ENCODE peak calls at places on chromosomes 11 and 22, in seven cellular contexts. One of them, this sample, is unnamed.
A peak's percentile ranks its signal among the peaks of the same experiment; 100 is the strongest.

GRCh38 chr22:21823740-21824438 is 43.6 kb downstream of the MAPK1 start:
- DNase-seq in activated CD8-positive, alpha-beta T cell treated with anti-CD3 and anti-CD28 coated beads for 36 hours: no peak
- DNase-seq in natural killer cell: no peak
- DNase-seq in HCT116: no peak
- DNase-seq in cardiac fibroblast: peak; percentile 27
- DNase-seq in brain microvascular endothelial cell: peak; percentile 33
- DNase-seq in neural crest cell: no peak
- DNase-seq in this sample: no peak

GRCh38 chr11:2314525-2315394 is 12.9 kb downstream of the TSPAN32 start:
- DNase-seq in brain microvascular endothelial cell: peak; percentile 19
- DNase-seq in neural crest cell: no peak
- DNase-seq in cardiac fibroblast: peak; percentile 99
- DNase-seq in HCT116: no peak
- DNase-seq in natural killer cell: peak; percentile 13
- DNase-seq in activated CD8-positive, alpha-beta T cell treated with anti-CD3 and anti-CD28 coated beads for 36 hours: no peak
- DNase-seq in this sample: no peak

GRCh38 chr22:30697975-30698374 is 3.3 kb downstream of the OSBP2 start:
- DNase-seq in cardiac fibroblast: no peak
- DNase-seq in brain microvascular endothelial cell: no peak
- DNase-seq in HCT116: no peak
- DNase-seq in activated CD8-positive, alpha-beta T cell treated with anti-CD3 and anti-CD28 coated beads for 36 hours: no peak
- DNase-seq in natural killer cell: no peak
- DNase-seq in neural crest cell: no peak
- DNase-seq in this sample: no peak

GRCh38 chr11:17550455-17551346 is 3.6 kb downstream of the OTOG start:
- DNase-seq in brain microvascular endothelial cell: no peak
- DNase-seq in neural crest cell: no peak
- DNase-seq in natural killer cell: no peak
- DNase-seq in activated CD8-positive, alpha-beta T cell treated with anti-CD3 and anti-CD28 coated beads for 36 hours: peak; percentile 20
- DNase-seq in cardiac fibroblast: no peak
- DNase-seq in HCT116: no peak
- DNase-seq in this sample: no peak

GRCh38 chr22:41688365-41689211 is at the start of gene SNU13:
- DNase-seq in cardiac fibroblast: peak; percentile 94
- DNase-seq in HCT116: peak; percentile 77
- DNase-seq in neural crest cell: peak; percentile 75
- DNase-seq in brain microvascular endothelial cell: peak; percentile 84
- DNase-seq in natural killer cell: peak; percentile 85
- DNase-seq in activated CD8-positive, alpha-beta T cell treated with anti-CD3 and anti-CD28 coated beads for 36 hours: peak; percentile 95
- DNase-seq in this sample: peak; percentile 61

GRCh38 chr11:61349189-61349751 is 12.4 kb downstream of the CYB561A3 start:
- DNase-seq in cardiac fibroblast: no peak
- DNase-seq in neural crest cell: no peak
- DNase-seq in activated CD8-positive, alpha-beta T cell treated with anti-CD3 and anti-CD28 coated beads for 36 hours: no peak
- DNase-seq in natural killer cell: no peak
- DNase-seq in brain microvascular endothelial cell: no peak
- DNase-seq in HCT116: no peak
- DNase-seq in this sample: no peak

GRCh38 chr11:74871037-74871436 is 77.9 kb downstream of the XRRA1 start:
- DNase-seq in cardiac fibroblast: no peak
- DNase-seq in brain microvascular endothelial cell: no peak
- DNase-seq in natural killer cell: no peak
- DNase-seq in neural crest cell: no peak
- DNase-seq in activated CD8-positive, alpha-beta T cell treated with anti-CD3 and anti-CD28 coated beads for 36 hours: no peak
- DNase-seq in HCT116: no peak
- DNase-seq in this sample: no peak

GRCh38 chr11:120343429-120343828 is 7.2 kb downstream of the ARHGEF12 start:
- DNase-seq in brain microvascular endothelial cell: no peak
- DNase-seq in HCT116: no peak
- DNase-seq in neural crest cell: no peak
- DNase-seq in cardiac fibroblast: no peak
- DNase-seq in natural killer cell: no peak
- DNase-seq in activated CD8-positive, alpha-beta T cell treated with anti-CD3 and anti-CD28 coated beads for 36 hours: peak; percentile 12
- DNase-seq in this sample: no peak

GRCh38 chr11:86740628-86741488 is 59.5 kb upstream of the PRSS23 start:
- DNase-seq in activated CD8-positive, alpha-beta T cell treated with anti-CD3 and anti-CD28 coated beads for 36 hours: peak; percentile 39
- DNase-seq in neural crest cell: no peak
- DNase-seq in brain microvascular endothelial cell: peak; percentile 95
- DNase-seq in natural killer cell: no peak
- DNase-seq in cardiac fibroblast: peak; percentile 97
- DNase-seq in HCT116: peak; percentile 89
- DNase-seq in this sample: peak; percentile 86

GRCh38 chr11:83835423-83835822 is 549.3 kb upstream of the CCDC90B start:
- DNase-seq in HCT116: no peak
- DNase-seq in brain microvascular endothelial cell: no peak
- DNase-seq in natural killer cell: no peak
- DNase-seq in neural crest cell: no peak
- DNase-seq in cardiac fibroblast: no peak
- DNase-seq in activated CD8-positive, alpha-beta T cell treated with anti-CD3 and anti-CD28 coated beads for 36 hours: no peak
- DNase-seq in this sample: no peak

GRCh38 chr11:115269193-115269592 is 235.0 kb downstream of the CADM1 start:
- DNase-seq in brain microvascular endothelial cell: no peak
- DNase-seq in neural crest cell: no peak
- DNase-seq in HCT116: no peak
- DNase-seq in activated CD8-positive, alpha-beta T cell treated with anti-CD3 and anti-CD28 coated beads for 36 hours: no peak
- DNase-seq in natural killer cell: no peak
- DNase-seq in cardiac fibroblast: no peak
- DNase-seq in this sample: no peak

GRCh38 chr11:118229274-118229847 is 4.5 kb upstream of the JAML start:
- DNase-seq in cardiac fibroblast: no peak
- DNase-seq in natural killer cell: no peak
- DNase-seq in HCT116: no peak
- DNase-seq in neural crest cell: no peak
- DNase-seq in brain microvascular endothelial cell: no peak
- DNase-seq in activated CD8-positive, alpha-beta T cell treated with anti-CD3 and anti-CD28 coated beads for 36 hours: no peak
- DNase-seq in this sample: no peak

GRCh38 chr11:43278302-43278956 is 33.4 kb upstream of the API5 start:
- DNase-seq in activated CD8-positive, alpha-beta T cell treated with anti-CD3 and anti-CD28 coated beads for 36 hours: no peak
- DNase-seq in neural crest cell: no peak
- DNase-seq in HCT116: peak; percentile 33
- DNase-seq in cardiac fibroblast: peak; percentile 37
- DNase-seq in natural killer cell: no peak
- DNase-seq in brain microvascular endothelial cell: peak; percentile 9
- DNase-seq in this sample: no peak

DNA sequence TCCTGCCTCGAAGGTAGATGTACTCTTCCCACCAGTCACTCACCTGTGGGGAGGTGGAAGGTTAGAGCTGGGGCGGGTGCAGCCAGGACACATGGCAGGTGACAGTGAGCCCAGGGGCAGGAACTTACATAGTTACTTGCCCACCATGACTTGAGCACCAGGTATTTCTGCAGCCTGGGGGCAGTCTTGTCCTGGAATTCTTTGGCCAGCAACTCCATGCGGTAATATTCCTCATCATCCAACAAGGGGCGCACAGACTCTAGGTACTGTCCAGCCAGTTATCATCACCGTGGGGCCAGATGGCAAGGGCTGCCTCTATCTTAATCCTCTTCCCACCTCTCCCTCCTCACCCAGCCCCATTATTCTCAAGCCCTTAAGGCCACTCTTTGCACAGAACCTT is 2.2 kb downstream of the CPT1B start:
- DNase-seq in cardiac fibroblast: peak; percentile 63
- DNase-seq in HCT116: peak; percentile 52
- DNase-seq in neural crest cell: peak; percentile 22
- DNase-seq in natural killer cell: no peak
- DNase-seq in brain microvascular endothelial cell: peak; percentile 12
- DNase-seq in activated CD8-positive, alpha-beta T cell treated with anti-CD3 and anti-CD28 coated beads for 36 hours: no peak
- DNase-seq in this sample: peak; percentile 10
- TF ChIP-seq CTCF in cardiac fibroblast: peak; percentile 15
- TF ChIP-seq CTCF in HCT116: peak; percentile 69
- TF ChIP-seq CTCF in neural crest cell: peak; percentile 35
- TF ChIP-seq CTCF in natural killer cell: no peak
- TF ChIP-seq CTCF in brain microvascular endothelial cell: peak; percentile 67
- TF ChIP-seq CTCF in activated CD8-positive, alpha-beta T cell treated with anti-CD3 and anti-CD28 coated beads for 36 hours: no peak
- TF ChIP-seq CTCF in this sample: peak; percentile 44

DNA sequence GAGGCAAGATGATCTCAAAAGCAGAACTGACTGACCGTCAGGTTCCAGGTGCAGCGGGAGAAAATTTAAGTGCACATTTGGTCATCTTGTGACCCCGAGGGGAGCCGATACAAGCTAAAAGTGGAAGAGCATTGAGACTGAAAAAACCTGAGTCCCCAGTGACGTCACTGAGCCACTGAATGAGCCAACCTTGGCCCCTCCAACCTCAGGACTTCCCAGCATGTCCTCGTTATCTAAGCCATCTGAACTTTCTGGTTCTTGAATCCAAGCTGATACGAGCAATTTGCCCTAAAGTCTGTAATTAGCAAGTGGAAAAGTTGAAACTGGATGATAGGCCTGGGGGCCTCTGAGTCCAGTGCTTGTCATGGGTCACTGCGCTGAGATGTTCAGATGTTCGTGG is 51.1 kb upstream of the ISX start:
- DNase-seq in activated CD8-positive, alpha-beta T cell treated with anti-CD3 and anti-CD28 coated beads for 36 hours: no peak
- DNase-seq in neural crest cell: no peak
- DNase-seq in natural killer cell: no peak
- DNase-seq in HCT116: no peak
- DNase-seq in cardiac fibroblast: no peak
- DNase-seq in brain microvascular endothelial cell: no peak
- DNase-seq in this sample: no peak
- TF ChIP-seq CTCF in activated CD8-positive, alpha-beta T cell treated with anti-CD3 and anti-CD28 coated beads for 36 hours: no peak
- TF ChIP-seq CTCF in neural crest cell: no peak
- TF ChIP-seq CTCF in natural killer cell: no peak
- TF ChIP-seq CTCF in HCT116: no peak
- TF ChIP-seq CTCF in cardiac fibroblast: no peak
- TF ChIP-seq CTCF in brain microvascular endothelial cell: no peak
- TF ChIP-seq CTCF in this sample: no peak

DNA sequence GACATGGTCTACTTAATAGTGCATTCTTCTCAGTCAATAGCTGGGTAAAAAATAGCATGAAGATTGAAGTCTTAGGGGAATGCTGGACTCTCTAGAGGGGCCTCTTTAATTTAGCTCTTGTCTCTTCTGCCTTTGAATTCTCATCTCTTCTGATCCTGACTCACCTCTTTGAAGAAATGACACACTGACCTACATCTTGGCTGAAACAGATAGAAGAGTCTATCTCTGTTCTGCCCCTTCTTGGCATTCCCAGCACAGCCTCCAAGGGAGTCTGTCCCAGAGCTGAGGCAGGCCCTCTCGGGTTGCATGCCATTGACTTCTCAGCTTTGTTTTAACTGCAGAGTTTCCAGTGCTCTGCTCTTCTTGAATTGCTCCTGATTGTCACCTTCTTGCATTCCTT is 55.7 kb downstream of the PTPRJ start:
- DNase-seq in activated CD8-positive, alpha-beta T cell treated with anti-CD3 and anti-CD28 coated beads for 36 hours: no peak
- DNase-seq in brain microvascular endothelial cell: no peak
- DNase-seq in cardiac fibroblast: no peak
- DNase-seq in neural crest cell: no peak
- DNase-seq in HCT116: no peak
- DNase-seq in natural killer cell: no peak
- DNase-seq in this sample: no peak
- TF ChIP-seq CTCF in activated CD8-positive, alpha-beta T cell treated with anti-CD3 and anti-CD28 coated beads for 36 hours: no peak
- TF ChIP-seq CTCF in brain microvascular endothelial cell: no peak
- TF ChIP-seq CTCF in cardiac fibroblast: no peak
- TF ChIP-seq CTCF in neural crest cell: no peak
- TF ChIP-seq CTCF in HCT116: no peak
- TF ChIP-seq CTCF in natural killer cell: no peak
- TF ChIP-seq CTCF in this sample: no peak

GRCh38 chr11:131248588-131248987 is 121.8 kb upstream of the NTM start:
- DNase-seq in brain microvascular endothelial cell: no peak
- DNase-seq in cardiac fibroblast: no peak
- DNase-seq in HCT116: no peak
- DNase-seq in neural crest cell: no peak
- DNase-seq in activated CD8-positive, alpha-beta T cell treated with anti-CD3 and anti-CD28 coated beads for 36 hours: no peak
- DNase-seq in natural killer cell: no peak
- DNase-seq in this sample: no peak

GRCh38 chr11:131246156-131246555 is 124.3 kb upstream of the NTM start:
- DNase-seq in HCT116: no peak
- DNase-seq in activated CD8-positive, alpha-beta T cell treated with anti-CD3 and anti-CD28 coated beads for 36 hours: no peak
- DNase-seq in neural crest cell: no peak
- DNase-seq in brain microvascular endothelial cell: no peak
- DNase-seq in cardiac fibroblast: no peak
- DNase-seq in natural killer cell: no peak
- DNase-seq in this sample: no peak

GRCh38 chr11:131242616-131243015 is 127.8 kb upstream of the NTM start:
- DNase-seq in cardiac fibroblast: no peak
- DNase-seq in brain microvascular endothelial cell: no peak
- DNase-seq in HCT116: no peak
- DNase-seq in activated CD8-positive, alpha-beta T cell treated with anti-CD3 and anti-CD28 coated beads for 36 hours: no peak
- DNase-seq in neural crest cell: no peak
- DNase-seq in natural killer cell: no peak
- DNase-seq in this sample: no peak

GRCh38 chr11:131246589-131247164 is 123.7 kb upstream of the NTM start:
- DNase-seq in brain microvascular endothelial cell: no peak
- DNase-seq in HCT116: no peak
- DNase-seq in neural crest cell: peak; percentile 49
- DNase-seq in natural killer cell: no peak
- DNase-seq in activated CD8-positive, alpha-beta T cell treated with anti-CD3 and anti-CD28 coated beads for 36 hours: peak; percentile 21
- DNase-seq in cardiac fibroblast: no peak
- DNase-seq in this sample: no peak
- TF ChIP-seq CTCF in brain microvascular endothelial cell: peak; percentile 75
- TF ChIP-seq CTCF in HCT116: peak; percentile 36
- TF ChIP-seq CTCF in neural crest cell: peak; percentile 76
- TF ChIP-seq CTCF in natural killer cell: no peak
- TF ChIP-seq CTCF in activated CD8-positive, alpha-beta T cell treated with anti-CD3 and anti-CD28 coated beads for 36 hours: peak; percentile 29
- TF ChIP-seq CTCF in cardiac fibroblast: peak; percentile 6
- TF ChIP-seq CTCF in this sample: peak; percentile 36

DNA sequence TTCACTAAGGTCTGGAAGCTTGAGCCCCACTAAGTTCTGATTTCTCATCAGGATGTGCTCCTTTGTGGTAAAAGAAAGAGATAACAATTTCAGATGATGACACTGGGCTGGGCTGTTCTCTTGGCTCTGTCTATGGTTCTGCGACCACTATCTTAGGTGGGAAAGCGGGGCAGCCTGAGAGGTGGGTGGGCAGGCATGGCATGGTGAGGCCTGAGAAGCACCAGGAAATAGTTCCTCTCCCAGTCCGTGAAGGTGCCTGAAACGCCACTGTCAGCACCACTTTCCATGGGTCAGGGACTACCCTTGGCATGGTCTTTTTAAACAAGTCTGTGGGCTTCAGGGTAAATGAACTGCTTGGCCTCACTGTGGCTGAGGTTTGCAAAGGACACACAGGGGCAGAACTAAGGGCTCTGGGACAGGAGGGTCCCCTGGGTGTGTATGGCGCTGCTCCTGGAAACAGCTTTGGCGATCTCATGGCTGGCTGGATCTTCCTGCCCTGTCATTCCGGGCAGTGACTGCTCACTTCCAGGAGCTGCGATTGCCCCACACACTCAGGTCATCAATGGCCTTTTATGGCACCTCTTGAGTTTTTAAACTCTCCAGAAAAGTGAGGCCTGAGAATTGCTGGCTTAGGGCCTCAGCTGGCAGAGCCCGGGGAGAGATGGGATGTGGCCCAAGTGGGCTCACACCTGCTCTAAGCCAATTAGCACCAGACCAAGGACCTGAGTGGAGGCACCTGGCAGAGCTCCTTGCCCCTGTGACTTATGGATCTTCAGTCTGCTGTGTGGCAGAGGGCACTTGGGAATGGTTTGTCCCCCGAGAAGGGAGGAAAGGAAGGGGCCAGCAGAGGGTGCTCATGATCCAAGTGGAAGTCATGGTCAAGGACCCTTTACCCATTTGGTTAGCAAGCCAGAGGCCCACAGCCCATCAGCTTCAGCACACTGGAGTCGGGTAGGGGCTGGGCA is 55.6 kb upstream of the LYVE1 start:
- DNase-seq in natural killer cell: no peak
- DNase-seq in HCT116: peak; percentile 43
- DNase-seq in cardiac fibroblast: peak; percentile 32
- DNase-seq in activated CD8-positive, alpha-beta T cell treated with anti-CD3 and anti-CD28 coated beads for 36 hours: peak; percentile 27
- DNase-seq in brain microvascular endothelial cell: no peak
- DNase-seq in neural crest cell: peak; percentile 22
- DNase-seq in this sample: no peak
- TF ChIP-seq CTCF in natural killer cell: no peak
- TF ChIP-seq CTCF in HCT116: peak; percentile 73
- TF ChIP-seq CTCF in cardiac fibroblast: peak; percentile 44
- TF ChIP-seq CTCF in activated CD8-positive, alpha-beta T cell treated with anti-CD3 and anti-CD28 coated beads for 36 hours: no peak
- TF ChIP-seq CTCF in brain microvascular endothelial cell: peak; percentile 81
- TF ChIP-seq CTCF in neural crest cell: peak; percentile 46
- TF ChIP-seq CTCF in this sample: peak; percentile 70